ENCODE peak calls at places on chromosomes 2 and 18, in four cellular contexts. P is cardiac muscle cell; F is immature natural killer cell; X is stimulated activated CD4-positive, alpha-beta T cell treated with anti-CD3 and anti-CD28 coated beads, Interleukin-15, amount 100 ng/mL, for 1 hour. R is an unnamed sample.
A peak's percentile ranks its signal among the peaks of the same experiment; 100 is the strongest.

GRCh38 chr2:37636209-37637077 is 35.0 kb downstream of the CDC42EP3 start:
- DNase-seq in P (no peak), F (no peak), X (no peak), R (no peak)

GRCh38 chr2:232777278-232777677 is 913 bp upstream of the KCNJ13 start:
- DNase-seq in P (no peak), F (no peak), X (no peak), R (no peak)

GRCh38 chr2:29191817-29192216 is 76.6 kb downstream of the CLIP4 start:
- DNase-seq in P (no peak), F (no peak), X (no peak), R (no peak)

GRCh38 chr2:108454440-108454839 is 5.4 kb downstream of the GCC2 start:
- DNase-seq in P (no peak), F (no peak), X (no peak), R (no peak)

GRCh38 chr2:73855526-73855925 is 26.8 kb downstream of the STAMBP start:
- DNase-seq in P (no peak), F (no peak), X (no peak), R (no peak)

GRCh38 chr2:64212801-64213321 is 68.6 kb upstream of the PELI1 start:
- DNase-seq in P (peak; percentile 73), F (peak; percentile 4), X (no peak), R (no peak)

GRCh38 chr2:113755690-113756063 is 765 bp downstream of the SLC35F5 start:
- DNase-seq in P (peak; percentile 13), F (no peak), X (no peak), R (no peak)

GRCh38 chr2:156649596-156649995 is 213.4 kb downstream of the GPD2 start:
- DNase-seq in P (peak; percentile 49), F (no peak), X (no peak), R (no peak)

GRCh38 chr2:161474920-161475319 is 58.8 kb downstream of the TBR1 start:
- DNase-seq in P (no peak), F (no peak), X (no peak), R (no peak)

GRCh38 chr2:119049968-119050657 is 108.1 kb downstream of the MARCO start:
- DNase-seq in P (peak; percentile 58), F (no peak), X (no peak), R (no peak)

GRCh38 chr2:26184086-26184485 is 11.2 kb downstream of the GAREM2 start:
- DNase-seq in P (no peak), F (no peak), X (no peak), R (no peak)

GRCh38 chr2:118508282-118508681 is 339.2 kb downstream of the EN1 start:
- DNase-seq in P (no peak), F (no peak), X (no peak), R (no peak)

GRCh38 chr2:201260302-201260800 is at the start of gene CASP8:
- DNase-seq in P (peak; percentile 76), F (peak; percentile 85), X (no peak), R (no peak)

GRCh38 chr2:111191877-111192276 is 71.2 kb downstream of the BCL2L11 start:
- DNase-seq in P (no peak), F (no peak), X (no peak), R (no peak)

GRCh38 chr2:109375131-109375561 is 238.6 kb downstream of the SEPTIN10 start:
- DNase-seq in P (no peak), F (no peak), X (no peak), R (no peak)

GRCh38 chr2:198374375-198375072 is 570.1 kb downstream of the PLCL1 start:
- DNase-seq in P (peak; percentile 80), F (no peak), X (no peak), R (no peak)

GRCh38 chr2:119126650-119127049 is 31.9 kb downstream of the C1QL2 start:
- DNase-seq in P (peak; percentile 18), F (peak; percentile 9), X (peak; percentile 7), R (no peak)

GRCh38 chr2:179856205-179856604 is 5.2 kb downstream of the ZNF385B start:
- DNase-seq in P (no peak), F (no peak), X (no peak), R (no peak)

GRCh38 chr2:174635747-174636399 is 38.3 kb upstream of the WIPF1 start:
- DNase-seq in P (no peak), F (no peak), X (no peak), R (no peak)

GRCh38 chr2:151289972-151290335 is 486 bp upstream of the NMI start:
- DNase-seq in P (peak; percentile 58), F (no peak), X (no peak), R (no peak)

GRCh38 chr18:3839481-3840075 is 389.6 kb downstream of the TGIF1 start:
- DNase-seq in P (no peak), F (no peak), X (no peak), R (no peak)

GRCh38 chr2:179440642-179441251 is 176.1 kb upstream of the SESTD1 start:
- DNase-seq in P (peak; percentile 61), F (peak; percentile 12), X (no peak), R (no peak)

GRCh38 chr2:71190959-71191943 is 35.7 kb downstream of the PAIP2B start:
- DNase-seq in P (peak; percentile 63), F (no peak), X (no peak), R (no peak)

GRCh38 chr2:36438454-36438977 is 82.9 kb downstream of the CRIM1 start:
- DNase-seq in P (peak; percentile 94), F (no peak), X (no peak), R (no peak)

GRCh38 chr2:119434664-119435063 is 3.0 kb downstream of the TMEM37 start:
- DNase-seq in P (no peak), F (no peak), X (no peak), R (no peak)

GRCh38 chr2:182870227-182870626 is 3.8 kb upstream of the FRZB start:
- DNase-seq in P (no peak), F (no peak), X (no peak), R (no peak)

GRCh38 chr2:192327576-192327975 is 132.8 kb upstream of the TMEFF2 start:
- DNase-seq in P (no peak), F (no peak), X (no peak), R (no peak)

GRCh38 chr18:45658756-45659155 is 43.5 kb downstream of the SLC14A2 start:
- DNase-seq in P (no peak), F (no peak), X (no peak), R (no peak)

GRCh38 chr18:50080932-50081560 is 113.9 kb downstream of the MYO5B start:
- DNase-seq in P (no peak), F (no peak), X (no peak), R (no peak)

GRCh38 chr2:59184281-59185020 is 943.3 kb upstream of the FANCL start:
- DNase-seq in P (peak; percentile 3), F (no peak), X (no peak), R (no peak)

GRCh38 chr2:78978340-78978739 is 47.2 kb upstream of the REG3G start:
- DNase-seq in P (no peak), F (no peak), X (no peak), R (no peak)

GRCh38 chr18:48345596-48345995 is 63.6 kb downstream of the ZBTB7C start:
- DNase-seq in P (peak; percentile 37), F (no peak), X (no peak), R (no peak)

GRCh38 chr2:160278889-160279196 is 78.8 kb upstream of the ITGB6 start:
- DNase-seq in P (peak; percentile 81), F (no peak), X (no peak), R (no peak)

GRCh38 chr2:221097949-221098348 is 474.2 kb downstream of the EPHA4 start:
- DNase-seq in P (no peak), F (no peak), X (no peak), R (no peak)

GRCh38 chr2:54888146-54888545 is 162.1 kb downstream of the RTN4 start:
- DNase-seq in P (no peak), F (no peak), X (no peak), R (no peak)

GRCh38 chr2:178436662-178437061 is 14.3 kb downstream of the PRKRA start:
- DNase-seq in P (no peak), F (no peak), X (no peak), R (no peak)

GRCh38 chr2:38720613-38721241 is 30.4 kb downstream of the SRSF7 start:
- DNase-seq in P (peak; percentile 98), F (no peak), X (no peak), R (no peak)

GRCh38 chr2:223027442-223027841 is 24.5 kb upstream of the KCNE4 start:
- DNase-seq in P (peak; percentile 66), F (no peak), X (no peak), R (no peak)